ENCODE peak calls at places on chromosomes 13 and 19, in ten cellular contexts. E is stimulated activated CD8-positive, alpha-beta memory T cell treated with anti-CD3 and anti-CD28 coated beads, Interleukin-2, amount 100 ng/mL, for 48 hours; F is EL; U is AG10803; N is GM18507; C is effector memory CD8-positive, alpha-beta T cell; B is left ventricle myocardium superior; Q is activated naive CD8-positive, alpha-beta T cell treated with anti-CD3 and anti-CD28 coated beads, Interleukin-2, amount 50 U/mL, for 24 hours; I is putamen; P is stimulated activated CD4-positive, alpha-beta T cell treated with anti-CD3 and anti-CD28 coated beads, Interleukin-12 subunit alpha, Interleukin-12 subunit beta, amount 100 ng/mL, for 24 hours. O is an unnamed sample.

GRCh38 chr13:76745246-76746200 is 140.7 kb downstream of the KCTD12 start:
- DNase-seq in E (no peak), F (no peak), U (no peak), N (peak), C (no peak), B (no peak), Q (no peak), I (peak), P (no peak), O (no peak)

GRCh38 chr13:72463561-72463960 is 263.9 kb downstream of the MZT1 start:
- DNase-seq in E (no peak), F (no peak), U (no peak), N (no peak), C (no peak), B (no peak), Q (no peak), I (no peak), P (no peak), O (no peak)

GRCh38 chr19:19488041-19488874 is 27.1 kb downstream of the TSSK6 start:
- DNase-seq in E (no peak), F (no peak), U (no peak), N (no peak), C (no peak), B (peak), Q (no peak), I (no peak), P (no peak), O (no peak)

GRCh38 chr19:3627351-3627723 is 747 bp upstream of the CACTIN start:
- DNase-seq in E (no peak), F (no peak), U (no peak), N (no peak), C (no peak), B (no peak), Q (no peak), I (no peak), P (no peak), O (no peak)

GRCh38 chr13:47146136-47146535 is 249.3 kb upstream of the HTR2A start:
- DNase-seq in E (no peak), F (no peak), U (peak), N (no peak), C (no peak), B (no peak), Q (no peak), I (no peak), P (no peak), O (no peak)

GRCh38 chr13:26095338-26095737 is 43.5 kb upstream of the SHISA2 start:
- DNase-seq in E (no peak), F (no peak), U (no peak), N (no peak), C (no peak), B (no peak), Q (no peak), I (no peak), P (no peak), O (no peak)

GRCh38 chr19:57655443-57655842 is 13.3 kb upstream of the ZSCAN4 start:
- DNase-seq in E (no peak), F (no peak), U (no peak), N (no peak), C (no peak), B (no peak), Q (no peak), I (no peak), P (no peak), O (no peak)

GRCh38 chr19:49440439-49441209 is 703 bp downstream of the SLC17A7 start:
- DNase-seq in E (no peak), F (no peak), U (no peak), N (no peak), C (no peak), B (no peak), Q (no peak), I (no peak), P (no peak), O (no peak)

GRCh38 chr19:41373993-41374392 is 2.3 kb upstream of the TMEM91 start:
- DNase-seq in E (no peak), F (peak), U (peak), N (no peak), C (no peak), B (peak), Q (no peak), I (peak), P (no peak), O (no peak)

GRCh38 chr19:38693380-38694223 is 46.2 kb downstream of the ACTN4 start:
- DNase-seq in E (no peak), F (peak), U (peak), N (no peak), C (peak), B (peak), Q (no peak), I (no peak), P (no peak), O (no peak)

GRCh38 chr13:32731576-32731975 is 145.3 kb downstream of the PDS5B start:
- DNase-seq in E (no peak), F (peak), U (peak), N (no peak), C (no peak), B (no peak), Q (peak), I (no peak), P (no peak), O (no peak)

GRCh38 chr13:43102304-43102703 is 78.9 kb downstream of the DNAJC15 start:
- DNase-seq in E (no peak), F (no peak), U (no peak), N (no peak), C (no peak), B (no peak), Q (no peak), I (no peak), P (no peak), O (no peak)

GRCh38 chr19:4013886-4014540 is 6.5 kb downstream of the PIAS4 start:
- DNase-seq in E (no peak), F (no peak), U (no peak), N (no peak), C (no peak), B (no peak), Q (no peak), I (no peak), P (no peak), O (no peak)

GRCh38 chr13:40665754-40666057 is 735 bp downstream of the FOXO1 start:
- DNase-seq in E (no peak), F (no peak), U (peak), N (no peak), C (peak), B (no peak), Q (peak), I (no peak), P (no peak), O (no peak)

GRCh38 chr19:507286-508203 is at the start of gene TPGS1:
- DNase-seq in E (peak), F (peak), U (peak), N (peak), C (no peak), B (peak), Q (peak), I (peak), P (peak), O (no peak)

GRCh38 chr13:22934744-22935523 is 245.8 kb upstream of the SGCG start:
- DNase-seq in E (no peak), F (no peak), U (no peak), N (no peak), C (no peak), B (no peak), Q (no peak), I (no peak), P (no peak), O (no peak)

GRCh38 chr13:21326155-21327030 is 132.7 kb downstream of the ZDHHC20 start:
- DNase-seq in E (no peak), F (peak), U (peak), N (no peak), C (no peak), B (no peak), Q (no peak), I (peak), P (no peak), O (no peak)

GRCh38 chr13:76622336-76623045 is 263.7 kb downstream of the KCTD12 start:
- DNase-seq in E (no peak), F (no peak), U (no peak), N (no peak), C (no peak), B (peak), Q (no peak), I (no peak), P (no peak), O (no peak)

GRCh38 chr13:85503797-85504196 is 295.4 kb downstream of the SLITRK6 start:
- DNase-seq in E (no peak), F (peak), U (peak), N (no peak), C (no peak), B (no peak), Q (no peak), I (no peak), P (no peak), O (no peak)

GRCh38 chr19:33809960-33810359 is 13.3 kb downstream of the KCTD15 start:
- DNase-seq in E (no peak), F (peak), U (no peak), N (no peak), C (no peak), B (no peak), Q (no peak), I (no peak), P (no peak), O (no peak)

GRCh38 chr19:57872450-57872849 is 16.4 kb downstream of the ZNF814 start:
- DNase-seq in E (no peak), F (no peak), U (peak), N (no peak), C (no peak), B (no peak), Q (no peak), I (no peak), P (no peak), O (no peak)